ENCODE peak calls at places on chromosomes 5 and 9, in four cellular contexts. G is T-helper 2 cell; E is LoVo; D is stimulated activated CD4-positive, alpha-beta T cell treated with anti-CD3 and anti-CD28 coated beads, Interleukin-1b, Interleukin-23, amount 100 ng/mL, for 1 hour. F is an unnamed sample.

GRCh38 chr9:21761309-21761901 is 41.0 kb upstream of the MTAP start:
- DNase-seq in G (peak; percentile 79), E (no peak), D (no peak), F (no peak)

GRCh38 chr9:135100241-135101067 is 13.0 kb downstream of the OLFM1 start:
- DNase-seq in G (no peak), E (no peak), D (no peak), F (no peak)

GRCh38 chr9:121288874-121289553 is 21.1 kb downstream of the GSN start:
- DNase-seq in G (no peak), E (no peak), D (no peak), F (peak; percentile 83)

GRCh38 chr9:10534863-10535262 is 77.9 kb downstream of the PTPRD start:
- DNase-seq in G (no peak), E (no peak), D (no peak), F (no peak)

GRCh38 chr5:176780071-176780850 is 30.1 kb upstream of the UNC5A start:
- DNase-seq in G (no peak), E (no peak), D (no peak), F (no peak)

GRCh38 chr9:34742710-34743109 is 32.8 kb upstream of the CCL21 start:
- DNase-seq in G (no peak), E (no peak), D (no peak), F (no peak)

GRCh38 chr5:150642567-150642927 is 2.1 kb downstream of the SYNPO start:
- DNase-seq in G (no peak), E (peak; percentile 77), D (no peak), F (peak; percentile 63)

GRCh38 chr5:121432-121831 is 29.5 kb downstream of the PLEKHG4B start:
- DNase-seq in G (no peak), E (no peak), D (no peak), F (no peak)

GRCh38 chr9:70046274-70047070 is 2.8 kb downstream of the MAMDC2 start:
- DNase-seq in G (no peak), E (no peak), D (no peak), F (no peak)

GRCh38 chr5:144467795-144468194 is 297.1 kb downstream of the KCTD16 start:
- DNase-seq in G (no peak), E (peak; percentile 28), D (no peak), F (peak; percentile 35)

GRCh38 chr5:77133061-77133758 is 46.1 kb upstream of the ZBED3 start:
- DNase-seq in G (no peak), E (peak; percentile 69), D (no peak), F (peak; percentile 45)

GRCh38 chr5:138789771-138790242 is 36.6 kb downstream of the CTNNA1 start:
- DNase-seq in G (peak; percentile 51), E (no peak), D (no peak), F (peak; percentile 52)

GRCh38 chr5:145660897-145661650 is 174.1 kb downstream of the PRELID2 start:
- DNase-seq in G (no peak), E (no peak), D (no peak), F (no peak)

GRCh38 chr5:98556707-98557106 is 216.8 kb upstream of the RGMB start:
- DNase-seq in G (no peak), E (no peak), D (no peak), F (no peak)

GRCh38 chr5:137486707-137487106 is 12.4 kb downstream of the SPOCK1 start:
- DNase-seq in G (no peak), E (no peak), D (no peak), F (no peak)

GRCh38 chr9:115668506-115668905 is 485.1 kb upstream of the PAPPA start:
- DNase-seq in G (no peak), E (peak; percentile 11), D (no peak), F (no peak)

GRCh38 chr5:156094001-156094400 is 233.0 kb upstream of the SGCD start:
- DNase-seq in G (no peak), E (no peak), D (no peak), F (no peak)

F was measured in HepG2.